ENCODE peak calls at places on chromosomes 16 and 17, in eight cellular contexts. X is fibroblast of lung; K is globus pallidus; O is NCI-H748 treated with DMSO at 0.1 percent for 48 hours; S is H7; Y is effector CD4-positive, alpha-beta T cell; P is AG20443; R is anterior cingulate cortex. W is an unnamed sample.

GRCh38 chr16:23509441-23509754 is 896 bp downstream of the GGA2 start:
- DNase-seq in Y (no peak), X (no peak), O (no peak), K (no peak), R (no peak), P (no peak), S (no peak), W (no peak)

GRCh38 chr17:18963126-18964017 is 11.4 kb downstream of the SLC5A10 start:
- DNase-seq in O (no peak), R (no peak), P (no peak), S (peak; percentile 52), K (no peak), Y (no peak), X (no peak), W (no peak)

GRCh38 chr17:4658478-4659305 is 17.2 kb upstream of the ALOX15 start:
- DNase-seq in Y (no peak), X (peak; percentile 10), O (no peak), P (no peak), R (no peak), K (no peak), S (no peak), W (no peak)

GRCh38 chr16:87806246-87806607 is 40.4 kb upstream of the KLHDC4 start:
- DNase-seq in Y (no peak), O (no peak), P (peak; percentile 43), S (no peak), R (no peak), X (peak; percentile 36), K (no peak), W (no peak)

GRCh38 chr17:39863918-39864746 is at the start of gene IKZF3:
- DNase-seq in P (peak; percentile 52), S (peak; percentile 89), K (peak; percentile 0), R (no peak), X (peak; percentile 5), O (no peak), Y (peak; percentile 75), W (peak; percentile 9)

GRCh38 chr16:74522160-74522559 is 84.8 kb downstream of the GLG1 start:
- DNase-seq in X (no peak), K (no peak), R (no peak), S (no peak), O (no peak), Y (no peak), P (no peak), W (no peak)

GRCh38 chr17:19812407-19812806 is 55.3 kb downstream of the ULK2 start:
- DNase-seq in Y (no peak), K (peak; percentile 61), X (peak; percentile 7), S (no peak), P (peak; percentile 18), O (no peak), R (peak; percentile 36), W (no peak)

GRCh38 chr17:33964344-33964979 is 290.6 kb upstream of the CCL2 start:
- DNase-seq in O (no peak), Y (no peak), X (no peak), S (peak; percentile 48), P (no peak), R (no peak), K (peak; percentile 24), W (no peak)

GRCh38 chr17:66098040-66098439 is 93.9 kb downstream of the CEP112 start:
- DNase-seq in Y (no peak), P (no peak), S (no peak), K (no peak), O (no peak), X (no peak), R (no peak), W (no peak)

GRCh38 chr17:58388302-58389190 is 28.8 kb downstream of the RNF43 start:
- DNase-seq in Y (no peak), K (no peak), O (no peak), P (no peak), X (no peak), R (no peak), S (peak; percentile 33), W (no peak)

GRCh38 chr16:11325404-11326083 is 19.7 kb upstream of the RMI2 start:
- DNase-seq in X (no peak), K (no peak), Y (no peak), P (no peak), R (no peak), O (no peak), S (no peak), W (no peak)

GRCh38 chr16:3945751-3946603 is 65.5 kb upstream of the CREBBP start:
- DNase-seq in O (no peak), K (no peak), X (peak; percentile 97), P (peak; percentile 89), Y (no peak), S (peak; percentile 20), R (no peak), W (no peak)

GRCh38 chr16:25868966-25869365 is 177.2 kb downstream of the HS3ST4 start:
- DNase-seq in X (no peak), S (no peak), R (no peak), O (no peak), K (no peak), Y (no peak), P (no peak), W (no peak)

GRCh38 chr16:87809150-87809902 is 43.5 kb upstream of the KLHDC4 start:
- DNase-seq in S (no peak), K (no peak), Y (no peak), R (no peak), X (no peak), P (no peak), O (no peak), W (no peak)

GRCh38 chr16:50246299-50247122 is 19.8 kb upstream of the ADCY7 start:
- DNase-seq in P (no peak), Y (no peak), R (no peak), O (no peak), K (no peak), X (no peak), S (peak; percentile 78), W (no peak)

GRCh38 chr17:51672058-51672457 is 411.7 kb downstream of the UTP18 start:
- DNase-seq in K (no peak), R (no peak), S (no peak), O (no peak), X (no peak), P (no peak), Y (no peak), W (no peak)

GRCh38 chr17:69579961-69580677 is 165.6 kb downstream of the MAP2K6 start:
- DNase-seq in P (no peak), K (no peak), X (no peak), R (no peak), S (no peak), Y (no peak), O (no peak), W (no peak)

GRCh38 chr16:49952386-49952785 is 72.6 kb upstream of the CNEP1R1 start:
- DNase-seq in S (no peak), P (no peak), X (peak; percentile 18), K (no peak), R (no peak), O (no peak), Y (no peak), W (no peak)

GRCh38 chr17:44979426-44980273 is 11.5 kb upstream of the C1QL1 start:
- DNase-seq in Y (no peak), O (no peak), S (no peak), R (no peak), K (no peak), X (peak; percentile 84), P (no peak), W (no peak)

GRCh38 chr17:17613708-17614114 is 22.2 kb upstream of the PEMT start:
- DNase-seq in S (peak; percentile 66), X (peak; percentile 78), Y (peak; percentile 23), P (peak; percentile 82), R (peak; percentile 47), K (peak; percentile 38), O (peak; percentile 69), W (peak; percentile 42)

GRCh38 chr16:51994597-51994996 is 552.3 kb downstream of the TOX3 start:
- DNase-seq in S (no peak), Y (no peak), P (no peak), X (no peak), O (peak; percentile 79), R (no peak), K (no peak), W (peak; percentile 74)

GRCh38 chr17:17376362-17376761 is 73.2 kb downstream of the NT5M start:
- DNase-seq in K (no peak), S (no peak), R (no peak), X (peak; percentile 52), P (peak; percentile 80), O (no peak), Y (no peak), W (no peak)

GRCh38 chr17:73288534-73289302 is 23.1 kb downstream of the CDC42EP4 start:
- DNase-seq in X (no peak), Y (no peak), R (no peak), S (no peak), K (no peak), P (no peak), O (no peak), W (no peak)

GRCh38 chr17:16282522-16282921 is 65.5 kb downstream of the PIGL start:
- DNase-seq in R (no peak), O (no peak), Y (no peak), S (no peak), K (no peak), X (peak; percentile 71), P (peak; percentile 63), W (no peak)

GRCh38 chr16:77273-77806 is 685 bp upstream of the MPG start:
- DNase-seq in X (peak; percentile 73), R (no peak), Y (no peak), S (peak; percentile 93), O (no peak), K (no peak), P (peak; percentile 71), W (no peak)

GRCh38 chr16:15898654-15899053 is 10.3 kb upstream of the CEP20 start:
- DNase-seq in O (no peak), P (no peak), K (no peak), X (no peak), Y (no peak), R (no peak), S (no peak), W (no peak)

GRCh38 chr17:21689604-21690003 is 2.7 kb upstream of the KCNJ18 start:
- DNase-seq in K (no peak), S (no peak), Y (no peak), X (peak; percentile 88), O (no peak), R (peak; percentile 20), P (peak; percentile 88), W (no peak)

GRCh38 chr17:79728169-79728907 is 2.4 kb upstream of the ENPP7 start:
- DNase-seq in R (peak; percentile 91), Y (peak; percentile 82), X (peak; percentile 95), P (peak; percentile 95), O (no peak), K (peak; percentile 91), S (peak; percentile 97), W (peak; percentile 76)

GRCh38 chr17:1030684-1031557 is 34.0 kb downstream of the TIMM22 start:
- DNase-seq in O (no peak), S (peak; percentile 78), R (no peak), P (no peak), K (peak; percentile 15), Y (no peak), X (peak; percentile 22), W (no peak)

GRCh38 chr17:42586514-42587230 is 9.1 kb upstream of the PSMC3IP start:
- DNase-seq in X (no peak), S (no peak), P (no peak), O (no peak), R (no peak), K (no peak), Y (no peak), W (no peak)

GRCh38 chr16:28623172-28623711 is 13.4 kb upstream of the SULT1A1 start:
- DNase-seq in P (peak; percentile 36), R (no peak), O (peak; percentile 28), Y (peak; percentile 52), X (no peak), S (peak; percentile 32), K (peak; percentile 7), W (no peak)

GRCh38 chr16:89309438-89310122 is 92.1 kb downstream of the ZNF778 start:
- DNase-seq in X (no peak), K (no peak), Y (no peak), O (no peak), S (no peak), P (no peak), R (no peak), W (no peak)

GRCh38 chr16:29794231-29794710 is 3.7 kb downstream of the KIF22 start:
- DNase-seq in K (no peak), S (no peak), R (no peak), X (no peak), P (no peak), O (no peak), Y (no peak), W (no peak)

GRCh38 chr17:31738067-31738466 is 121.0 kb downstream of the COPRS start:
- DNase-seq in O (peak; percentile 32), S (no peak), X (no peak), R (no peak), K (no peak), P (no peak), Y (no peak), W (no peak)

W was measured in NCI-H187.